ENCODE peak calls at places on chromosomes 1 and 21, in nine cellular contexts. One of them, this sample, is unnamed.

GRCh38 chr1:153945131-153945794 is 1.3 kb downstream of the DENND4B start:
- DNase-seq in NCI-H1105: no peak
- DNase-seq in cardiac fibroblast: peak
- DNase-seq in H4: no peak
- DNase-seq in AG04450: no peak
- DNase-seq in lower lobe of right lung: peak
- DNase-seq in NCI-H510A treated with DMSO at 0.1 percent for 48 hours: no peak
- DNase-seq in GM23338: peak
- DNase-seq in GM04504: no peak
- DNase-seq in this sample: no peak

GRCh38 chr1:201448981-201449380 is 20.0 kb downstream of the PHLDA3 start:
- DNase-seq in NCI-H1105: no peak
- DNase-seq in cardiac fibroblast: no peak
- DNase-seq in H4: no peak
- DNase-seq in AG04450: no peak
- DNase-seq in lower lobe of right lung: no peak
- DNase-seq in NCI-H510A treated with DMSO at 0.1 percent for 48 hours: no peak
- DNase-seq in GM23338: peak
- DNase-seq in GM04504: no peak
- DNase-seq in this sample: no peak

GRCh38 chr1:21251773-21252471 is 38.3 kb downstream of the ECE1 start:
- DNase-seq in NCI-H1105: no peak
- DNase-seq in cardiac fibroblast: peak
- DNase-seq in H4: peak
- DNase-seq in AG04450: peak
- DNase-seq in lower lobe of right lung: no peak
- DNase-seq in NCI-H510A treated with DMSO at 0.1 percent for 48 hours: peak
- DNase-seq in GM23338: no peak
- DNase-seq in GM04504: peak
- DNase-seq in this sample: no peak

GRCh38 chr1:66444438-66445265 is 89.3 kb upstream of the SGIP1 start:
- DNase-seq in NCI-H1105: no peak
- DNase-seq in cardiac fibroblast: no peak
- DNase-seq in H4: no peak
- DNase-seq in AG04450: no peak
- DNase-seq in lower lobe of right lung: no peak
- DNase-seq in NCI-H510A treated with DMSO at 0.1 percent for 48 hours: no peak
- DNase-seq in GM23338: peak
- DNase-seq in GM04504: no peak
- DNase-seq in this sample: peak

GRCh38 chr1:89069955-89070354 is 4.9 kb upstream of the GBP1 start:
- DNase-seq in NCI-H1105: no peak
- DNase-seq in cardiac fibroblast: peak
- DNase-seq in H4: no peak
- DNase-seq in AG04450: no peak
- DNase-seq in lower lobe of right lung: no peak
- DNase-seq in NCI-H510A treated with DMSO at 0.1 percent for 48 hours: no peak
- DNase-seq in GM23338: no peak
- DNase-seq in GM04504: no peak
- DNase-seq in this sample: no peak

GRCh38 chr21:35481005-35481404 is 431.9 kb upstream of the RUNX1 start:
- DNase-seq in NCI-H1105: no peak
- DNase-seq in cardiac fibroblast: no peak
- DNase-seq in H4: no peak
- DNase-seq in AG04450: no peak
- DNase-seq in lower lobe of right lung: no peak
- DNase-seq in NCI-H510A treated with DMSO at 0.1 percent for 48 hours: no peak
- DNase-seq in GM23338: no peak
- DNase-seq in GM04504: no peak
- DNase-seq in this sample: no peak

GRCh38 chr21:39444406-39445145 is 1.0 kb downstream of the LCA5L start:
- DNase-seq in NCI-H1105: no peak
- DNase-seq in cardiac fibroblast: peak
- DNase-seq in H4: no peak
- DNase-seq in AG04450: no peak
- DNase-seq in lower lobe of right lung: no peak
- DNase-seq in NCI-H510A treated with DMSO at 0.1 percent for 48 hours: peak
- DNase-seq in GM23338: peak
- DNase-seq in GM04504: peak
- DNase-seq in this sample: peak

GRCh38 chr21:33350676-33351075 is 25.9 kb downstream of the IFNAR1 start:
- DNase-seq in NCI-H1105: no peak
- DNase-seq in cardiac fibroblast: no peak
- DNase-seq in H4: no peak
- DNase-seq in AG04450: no peak
- DNase-seq in lower lobe of right lung: no peak
- DNase-seq in NCI-H510A treated with DMSO at 0.1 percent for 48 hours: no peak
- DNase-seq in GM23338: no peak
- DNase-seq in GM04504: no peak
- DNase-seq in this sample: no peak

GRCh38 chr1:165313906-165314305 is 42.6 kb downstream of the LMX1A start:
- DNase-seq in NCI-H1105: no peak
- DNase-seq in cardiac fibroblast: no peak
- DNase-seq in H4: no peak
- DNase-seq in AG04450: no peak
- DNase-seq in lower lobe of right lung: no peak
- DNase-seq in NCI-H510A treated with DMSO at 0.1 percent for 48 hours: no peak
- DNase-seq in GM23338: peak
- DNase-seq in GM04504: no peak
- DNase-seq in this sample: no peak

GRCh38 chr1:154839691-154840090 is 30.4 kb downstream of the KCNN3 start:
- DNase-seq in NCI-H1105: no peak
- DNase-seq in cardiac fibroblast: no peak
- DNase-seq in H4: no peak
- DNase-seq in AG04450: no peak
- DNase-seq in lower lobe of right lung: peak
- DNase-seq in NCI-H510A treated with DMSO at 0.1 percent for 48 hours: no peak
- DNase-seq in GM23338: peak
- DNase-seq in GM04504: no peak
- DNase-seq in this sample: peak

GRCh38 chr1:81407463-81407862 is 393.3 kb upstream of the ADGRL2 start:
- DNase-seq in NCI-H1105: peak
- DNase-seq in cardiac fibroblast: no peak
- DNase-seq in H4: no peak
- DNase-seq in AG04450: no peak
- DNase-seq in lower lobe of right lung: no peak
- DNase-seq in NCI-H510A treated with DMSO at 0.1 percent for 48 hours: no peak
- DNase-seq in GM23338: no peak
- DNase-seq in GM04504: no peak
- DNase-seq in this sample: peak

GRCh38 chr1:162136760-162137537 is 67.5 kb downstream of the NOS1AP start:
- DNase-seq in NCI-H1105: no peak
- DNase-seq in cardiac fibroblast: peak
- DNase-seq in H4: peak
- DNase-seq in AG04450: peak
- DNase-seq in lower lobe of right lung: no peak
- DNase-seq in NCI-H510A treated with DMSO at 0.1 percent for 48 hours: no peak
- DNase-seq in GM23338: peak
- DNase-seq in GM04504: peak
- DNase-seq in this sample: no peak

GRCh38 chr1:20574686-20575543 is 14.0 kb upstream of the CDA start:
- DNase-seq in NCI-H1105: peak
- DNase-seq in cardiac fibroblast: peak
- DNase-seq in H4: peak
- DNase-seq in AG04450: peak
- DNase-seq in lower lobe of right lung: peak
- DNase-seq in NCI-H510A treated with DMSO at 0.1 percent for 48 hours: peak
- DNase-seq in GM23338: peak
- DNase-seq in GM04504: peak
- DNase-seq in this sample: peak

GRCh38 chr1:166032901-166033371 is 133.9 kb downstream of the FAM78B start:
- DNase-seq in NCI-H1105: peak
- DNase-seq in cardiac fibroblast: no peak
- DNase-seq in H4: no peak
- DNase-seq in AG04450: no peak
- DNase-seq in lower lobe of right lung: no peak
- DNase-seq in NCI-H510A treated with DMSO at 0.1 percent for 48 hours: peak
- DNase-seq in GM23338: no peak
- DNase-seq in GM04504: no peak
- DNase-seq in this sample: peak

GRCh38 chr1:114024049-114024448 is 44.8 kb downstream of the OLFML3 start:
- DNase-seq in NCI-H1105: no peak
- DNase-seq in cardiac fibroblast: no peak
- DNase-seq in H4: no peak
- DNase-seq in AG04450: no peak
- DNase-seq in lower lobe of right lung: no peak
- DNase-seq in NCI-H510A treated with DMSO at 0.1 percent for 48 hours: peak
- DNase-seq in GM23338: peak
- DNase-seq in GM04504: no peak
- DNase-seq in this sample: peak

GRCh38 chr1:172938676-172939075 is 112.1 kb downstream of the TNFSF18 start:
- DNase-seq in NCI-H1105: no peak
- DNase-seq in cardiac fibroblast: peak
- DNase-seq in H4: no peak
- DNase-seq in AG04450: no peak
- DNase-seq in lower lobe of right lung: no peak
- DNase-seq in NCI-H510A treated with DMSO at 0.1 percent for 48 hours: no peak
- DNase-seq in GM23338: no peak
- DNase-seq in GM04504: no peak
- DNase-seq in this sample: no peak

GRCh38 chr1:13517193-13517812 is 3.5 kb upstream of the LRRC38 start:
- DNase-seq in NCI-H1105: no peak
- DNase-seq in cardiac fibroblast: peak
- DNase-seq in H4: peak
- DNase-seq in AG04450: no peak
- DNase-seq in lower lobe of right lung: no peak
- DNase-seq in NCI-H510A treated with DMSO at 0.1 percent for 48 hours: no peak
- DNase-seq in GM23338: peak
- DNase-seq in GM04504: no peak
- DNase-seq in this sample: peak

GRCh38 chr1:94358630-94359599 is 59.3 kb upstream of the ABCD3 start:
- DNase-seq in NCI-H1105: no peak
- DNase-seq in cardiac fibroblast: no peak
- DNase-seq in H4: no peak
- DNase-seq in AG04450: no peak
- DNase-seq in lower lobe of right lung: no peak
- DNase-seq in NCI-H510A treated with DMSO at 0.1 percent for 48 hours: no peak
- DNase-seq in GM23338: no peak
- DNase-seq in GM04504: no peak
- DNase-seq in this sample: no peak

GRCh38 chr1:222347627-222348026 is 200.3 kb downstream of the HHIPL2 start:
- DNase-seq in NCI-H1105: no peak
- DNase-seq in cardiac fibroblast: no peak
- DNase-seq in H4: no peak
- DNase-seq in AG04450: no peak
- DNase-seq in lower lobe of right lung: no peak
- DNase-seq in NCI-H510A treated with DMSO at 0.1 percent for 48 hours: no peak
- DNase-seq in GM23338: no peak
- DNase-seq in GM04504: no peak
- DNase-seq in this sample: peak

GRCh38 chr1:7454052-7454815 is 316.9 kb upstream of the VAMP3 start:
- DNase-seq in NCI-H1105: no peak
- DNase-seq in cardiac fibroblast: peak
- DNase-seq in H4: peak
- DNase-seq in AG04450: no peak
- DNase-seq in lower lobe of right lung: no peak
- DNase-seq in NCI-H510A treated with DMSO at 0.1 percent for 48 hours: peak
- DNase-seq in GM23338: peak
- DNase-seq in GM04504: no peak
- DNase-seq in this sample: peak

GRCh38 chr21:24418671-24419070 is 1188.6 kb downstream of the MRPL39 start:
- DNase-seq in NCI-H1105: no peak
- DNase-seq in cardiac fibroblast: no peak
- DNase-seq in H4: no peak
- DNase-seq in AG04450: no peak
- DNase-seq in lower lobe of right lung: no peak
- DNase-seq in NCI-H510A treated with DMSO at 0.1 percent for 48 hours: no peak
- DNase-seq in GM23338: no peak
- DNase-seq in GM04504: no peak
- DNase-seq in this sample: no peak

GRCh38 chr1:34671887-34672286 is 83.0 kb upstream of the GJB5 start:
- DNase-seq in NCI-H1105: no peak
- DNase-seq in cardiac fibroblast: no peak
- DNase-seq in H4: no peak
- DNase-seq in AG04450: no peak
- DNase-seq in lower lobe of right lung: no peak
- DNase-seq in NCI-H510A treated with DMSO at 0.1 percent for 48 hours: no peak
- DNase-seq in GM23338: no peak
- DNase-seq in GM04504: no peak
- DNase-seq in this sample: no peak

GRCh38 chr1:5933050-5933449 is 59.2 kb downstream of the NPHP4 start:
- DNase-seq in NCI-H1105: no peak
- DNase-seq in cardiac fibroblast: no peak
- DNase-seq in H4: no peak
- DNase-seq in AG04450: no peak
- DNase-seq in lower lobe of right lung: no peak
- DNase-seq in NCI-H510A treated with DMSO at 0.1 percent for 48 hours: no peak
- DNase-seq in GM23338: no peak
- DNase-seq in GM04504: no peak
- DNase-seq in this sample: no peak

GRCh38 chr1:224726783-224727182 is 110.7 kb downstream of the CNIH3 start:
- DNase-seq in NCI-H1105: no peak
- DNase-seq in cardiac fibroblast: peak
- DNase-seq in H4: peak
- DNase-seq in AG04450: peak
- DNase-seq in lower lobe of right lung: peak
- DNase-seq in NCI-H510A treated with DMSO at 0.1 percent for 48 hours: no peak
- DNase-seq in GM23338: no peak
- DNase-seq in GM04504: peak
- DNase-seq in this sample: no peak

This sample was measured in NCI-H82.